ENCODE peak calls at places on chromosome 22, in nine cellular contexts. A is neural progenitor cell, V is prostate gland, H is upper lobe of right lung, X is PC-3, U is OCI-LY7, W is suprapubic skin, Z is IMR-90, G is uterus. P is an unnamed sample.

GRCh38 chr22:30906411-30906810 is 62.2 kb downstream of the MORC2 start:
- DNase-seq in A (no peak), V (no peak), H (peak; percentile 38), X (no peak), U (no peak), W (no peak), Z (no peak), G (no peak), P (no peak)

GRCh38 chr22:30140414-30140813 is 60.1 kb downstream of the HORMAD2 start:
- DNase-seq in A (no peak), V (no peak), H (no peak), X (no peak), U (no peak), W (no peak), Z (no peak), G (no peak), P (no peak)

GRCh38 chr22:42304021-42304790 is 33.8 kb upstream of the TCF20 start:
- DNase-seq in A (no peak), V (no peak), H (no peak), X (no peak), U (no peak), W (no peak), Z (no peak), G (no peak), P (no peak)

GRCh38 chr22:19106886-19107729 is 15.1 kb downstream of the DGCR2 start:
- DNase-seq in A (no peak), V (no peak), H (peak; percentile 22), X (no peak), U (no peak), W (no peak), Z (no peak), G (no peak), P (no peak)

GRCh38 chr22:50165438-50166123 is 5.0 kb upstream of the PANX2 start:
- DNase-seq in A (no peak), V (no peak), H (peak; percentile 39), X (no peak), U (no peak), W (peak; percentile 57), Z (no peak), G (no peak), P (no peak)

GRCh38 chr22:39109361-39109760 is 12.3 kb downstream of the APOBEC3H start:
- DNase-seq in A (no peak), V (no peak), H (no peak), X (no peak), U (no peak), W (no peak), Z (no peak), G (no peak), P (no peak)

GRCh38 chr22:39661842-39662676 is 91.5 kb downstream of the CACNA1I start:
- DNase-seq in A (peak; percentile 78), V (no peak), H (no peak), X (no peak), U (no peak), W (no peak), Z (no peak), G (no peak), P (peak; percentile 43)

GRCh38 chr22:29879738-29880137 is 3.2 kb upstream of the MTMR3 start:
- DNase-seq in A (no peak), V (no peak), H (no peak), X (peak; percentile 3), U (peak; percentile 4), W (no peak), Z (no peak), G (no peak), P (no peak)

GRCh38 chr22:33327348-33327860 is 269.2 kb upstream of the SYN3 start:
- DNase-seq in A (no peak), V (no peak), H (no peak), X (no peak), U (no peak), W (no peak), Z (no peak), G (no peak), P (no peak)

GRCh38 chr22:43666511-43666910 is 145.6 kb downstream of the EFCAB6 start:
- DNase-seq in A (no peak), V (no peak), H (no peak), X (no peak), U (no peak), W (no peak), Z (no peak), G (no peak), P (no peak)

GRCh38 chr22:24290459-24290858 is 19.8 kb downstream of the SPECC1L start:
- DNase-seq in A (no peak), V (no peak), H (no peak), X (no peak), U (no peak), W (no peak), Z (peak; percentile 45), G (no peak), P (no peak)

GRCh38 chr22:24565077-24565476 is 9.3 kb downstream of the SNRPD3 start:
- DNase-seq in A (no peak), V (no peak), H (no peak), X (no peak), U (no peak), W (no peak), Z (no peak), G (no peak), P (no peak)

GRCh38 chr22:28909375-28909774 is 26.0 kb downstream of the ZNRF3 start:
- DNase-seq in A (no peak), V (no peak), H (no peak), X (no peak), U (no peak), W (no peak), Z (peak; percentile 58), G (no peak), P (no peak)

DNA sequence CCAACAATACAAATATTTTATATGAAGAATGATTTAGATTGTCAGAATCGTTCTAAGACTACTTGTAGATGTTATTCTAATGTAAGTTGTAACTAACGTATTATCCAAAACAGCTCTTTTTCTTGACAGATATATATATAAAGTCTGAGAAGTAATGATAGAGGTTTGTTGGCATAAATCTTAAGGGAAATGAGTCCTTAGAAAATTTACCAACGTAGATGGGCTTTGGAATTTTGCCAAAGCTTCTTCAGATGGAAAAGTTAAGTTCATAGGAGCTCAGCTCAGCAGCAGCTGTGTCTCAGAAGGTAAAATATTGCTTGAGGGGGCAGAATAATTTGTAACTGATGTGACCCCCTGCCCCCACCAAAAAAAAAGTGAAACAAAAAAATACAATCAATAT is 66.7 kb downstream of the BID start:
- DNase-seq in A (no peak), V (no peak), H (no peak), X (no peak), U (no peak), W (no peak), Z (no peak), G (no peak), P (no peak)
- H3K4me3 ChIP-seq in A (no peak overlapping the region), V (no peak overlapping the region), H (peak overlapping the region; percentile 39), X (no peak overlapping the region), U (no peak overlapping the region), W (peak overlapping the region; percentile 36), Z (peak overlapping the region; percentile 34), G (peak overlapping the region; percentile 2), P (no peak overlapping the region)

GRCh38 chr22:23246982-23247766 is 66.9 kb downstream of the BCR start:
- DNase-seq in A (no peak), V (no peak), H (no peak), X (no peak), U (no peak), W (no peak), Z (no peak), G (no peak), P (no peak)

GRCh38 chr22:23245045-23245798 is 64.9 kb downstream of the BCR start:
- DNase-seq in A (no peak), V (no peak), H (no peak), X (no peak), U (no peak), W (no peak), Z (peak; percentile 55), G (no peak), P (no peak)

GRCh38 chr22:23243859-23244689 is 63.8 kb downstream of the BCR start:
- DNase-seq in A (no peak), V (no peak), H (no peak), X (no peak), U (no peak), W (no peak), Z (no peak), G (no peak), P (no peak)

GRCh38 chr22:23244690-23245044 is 64.4 kb downstream of the BCR start:
- DNase-seq in A (no peak), V (no peak), H (no peak), X (no peak), U (no peak), W (no peak), Z (no peak), G (no peak), P (no peak)

DNA sequence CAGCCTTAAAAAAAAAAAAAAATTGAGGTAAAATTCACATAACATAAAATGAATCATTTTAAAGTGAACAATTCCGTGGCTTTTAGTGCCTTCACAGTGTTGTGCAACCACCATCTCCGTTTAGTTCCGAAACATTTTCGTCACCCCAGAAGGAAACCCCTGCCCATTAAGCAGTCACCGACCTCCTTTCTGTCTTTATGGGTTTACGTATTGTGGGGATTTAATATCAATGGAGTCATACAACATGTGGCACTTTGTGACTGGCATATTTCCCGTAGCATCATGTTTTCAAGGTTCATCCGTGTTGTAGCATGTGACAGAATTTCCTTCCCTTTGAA is 65.5 kb downstream of the BCR start:
- DNase-seq in A (no peak), V (no peak), H (no peak), X (no peak), U (no peak), W (no peak), Z (peak; percentile 21), G (no peak), P (no peak)
- H3K27ac ChIP-seq in A (no peak overlapping the region), V (no peak overlapping the region), H (no peak overlapping the region), X (no peak overlapping the region), U (no peak overlapping the region), W (no peak overlapping the region), Z (no peak overlapping the region), G (no peak overlapping the region), P (no peak overlapping the region)

DNA sequence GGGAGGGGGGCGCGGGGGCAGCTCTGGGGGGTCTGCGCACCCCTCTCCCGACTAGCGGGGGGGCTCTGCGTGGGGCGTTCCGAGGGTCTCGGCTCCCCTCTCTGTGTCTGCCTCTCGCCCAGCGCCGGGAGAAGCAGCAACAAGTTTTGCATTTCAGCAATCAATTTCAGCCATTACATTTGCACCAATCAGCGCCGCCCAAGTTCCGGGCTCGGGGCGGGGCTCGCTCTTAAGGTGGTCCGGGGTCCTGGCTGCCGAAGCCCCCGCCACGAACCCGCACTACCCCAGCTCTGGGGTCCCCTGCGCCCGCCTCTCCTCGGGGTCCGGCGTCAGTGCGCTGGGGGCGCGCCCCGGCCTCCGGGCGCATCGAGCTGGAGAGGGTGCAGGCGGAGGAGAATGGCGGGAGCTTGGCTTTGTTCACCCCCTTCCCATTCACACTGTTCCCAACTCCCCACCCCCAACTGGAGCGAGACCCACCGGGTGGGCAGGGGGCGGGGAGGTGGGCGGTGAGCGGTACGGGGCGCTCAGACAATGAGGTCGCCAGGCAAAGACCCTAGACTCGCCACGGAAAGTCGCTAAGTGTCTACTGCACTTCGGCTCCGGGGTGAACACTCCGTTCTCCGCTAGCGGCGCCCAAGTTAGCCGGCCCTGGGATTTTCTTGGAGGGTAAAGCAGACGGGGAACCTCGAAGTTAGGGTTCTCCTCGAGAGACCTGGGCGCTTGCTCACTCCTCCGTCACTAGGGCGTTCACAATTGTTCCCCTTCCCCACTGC is at the start of gene MN1:
- DNase-seq in A (peak; percentile 85), V (no peak), H (peak; percentile 72), X (no peak), U (no peak), W (no peak), Z (peak; percentile 35), G (no peak), P (no peak)
- TF ChIP-seq CTCF in A (no peak), V (no peak), H (no peak), X (no peak), U (no peak), W (no peak), Z (no peak), G (no peak), P (no peak)

GRCh38 chr22:37281646-37282384 is 493 bp upstream of the CYTH4 start:
- DNase-seq in A (no peak), V (no peak), H (no peak), X (no peak), U (no peak), W (no peak), Z (no peak), G (no peak), P (no peak)
- H3K4me3 ChIP-seq in A (no peak overlapping the region), V (no peak overlapping the region), H (peak overlapping the region; percentile 59), X (peak overlapping the region; percentile 47), U (peak overlapping the region; percentile 80), W (peak overlapping the region; percentile 39), Z (no peak overlapping the region), G (no peak overlapping the region), P (no peak overlapping the region)

P was measured in thyroid gland.